ENCODE peak calls at places on chromosomes 12 and 14, in ten cellular contexts. Z is HuH-7, P is WTC11, B is A549, I is ureter, E is T-helper 2 cell, V is hypothalamus, T is H9, O is suprapubic skin, X is foreskin keratinocyte. Q is an unnamed sample.

GRCh38 chr14:58738876-58739275 is 101.1 kb downstream of the DACT1 start:
- DNase-seq in P (no peak), X (no peak), T (no peak), B (no peak), E (no peak), V (no peak), Z (no peak), I (no peak), O (no peak), Q (no peak)

GRCh38 chr12:17348311-17348710 is 741.7 kb downstream of the RERGL start:
- DNase-seq in T (no peak), E (no peak), Z (no peak), X (no peak), V (no peak), P (no peak), I (no peak), O (no peak), B (no peak), Q (no peak)

GRCh38 chr12:66063976-66064375 is 66.6 kb downstream of the LLPH start:
- DNase-seq in P (no peak), Z (no peak), E (no peak), V (no peak), B (no peak), X (no peak), T (no peak), I (no peak), O (no peak), Q (no peak)

GRCh38 chr12:93785262-93786010 is 108.3 kb downstream of the CRADD start:
- DNase-seq in O (no peak), I (peak), B (peak), X (peak), Z (no peak), V (peak), T (peak), P (no peak), E (peak), Q (no peak)

GRCh38 chr14:97687944-97688625 is 890.9 kb downstream of the VRK1 start:
- DNase-seq in P (no peak), Z (no peak), V (no peak), O (peak), B (no peak), E (no peak), X (no peak), T (no peak), I (no peak), Q (no peak)

GRCh38 chr12:117026343-117026742 is 72.9 kb downstream of the TESC start:
- DNase-seq in B (no peak), V (no peak), E (no peak), T (peak), X (no peak), P (no peak), O (no peak), Z (no peak), I (no peak), Q (no peak)

GRCh38 chr12:92055877-92056276 is 89.8 kb downstream of the BTG1 start:
- DNase-seq in X (no peak), O (no peak), T (no peak), B (no peak), P (no peak), E (peak), Z (no peak), V (no peak), I (peak), Q (no peak)

GRCh38 chr12:7110661-7111060 is 1.6 kb upstream of the C1RL start:
- DNase-seq in P (no peak), X (no peak), E (no peak), V (no peak), T (no peak), Z (no peak), I (no peak), B (no peak), O (peak), Q (no peak)

GRCh38 chr14:68377056-68377455 is 415.8 kb downstream of the ZFP36L1 start:
- DNase-seq in I (no peak), V (no peak), B (no peak), Z (no peak), E (no peak), P (no peak), T (no peak), O (no peak), X (no peak), Q (no peak)

GRCh38 chr14:72645706-72646105 is 248.2 kb downstream of the DPF3 start:
- DNase-seq in B (no peak), V (no peak), T (no peak), O (no peak), Z (no peak), I (no peak), P (no peak), X (no peak), E (no peak), Q (no peak)

GRCh38 chr12:113870035-113870434 is 96.1 kb downstream of the RBM19 start:
- DNase-seq in P (no peak), T (no peak), E (no peak), I (no peak), Z (no peak), O (no peak), B (no peak), V (no peak), X (no peak), Q (no peak)

GRCh38 chr12:28611501-28611900 is 421.2 kb downstream of the CCDC91 start:
- DNase-seq in V (no peak), I (no peak), P (no peak), X (no peak), Z (no peak), B (no peak), T (no peak), E (no peak), O (no peak), Q (no peak)

GRCh38 chr12:119624971-119625370 is 31.4 kb downstream of the TMEM233 start:
- DNase-seq in Z (no peak), V (no peak), X (peak), B (no peak), T (no peak), P (no peak), I (no peak), O (no peak), E (no peak), Q (no peak)

GRCh38 chr12:91367234-91367849 is 184.7 kb upstream of the DCN start:
- DNase-seq in Z (no peak), P (no peak), B (peak), X (no peak), I (no peak), O (no peak), E (no peak), V (no peak), T (no peak), Q (no peak)

GRCh38 chr12:67772276-67773169 is 124.0 kb downstream of the DYRK2 start:
- DNase-seq in B (peak), I (no peak), T (peak), E (no peak), V (no peak), P (peak), X (no peak), O (no peak), Z (peak), Q (peak)

GRCh38 chr12:31219521-31219920 is 106.4 kb downstream of the SINHCAF start:
- DNase-seq in O (no peak), P (no peak), I (no peak), V (no peak), T (no peak), B (no peak), X (no peak), Z (no peak), E (no peak), Q (no peak)

GRCh38 chr14:88079624-88080023 is 74.7 kb downstream of the GPR65 start:
- DNase-seq in B (no peak), O (no peak), X (no peak), E (no peak), Z (no peak), V (no peak), P (no peak), I (no peak), T (no peak), Q (no peak)

GRCh38 chr12:122421263-122421814 is 1.1 kb downstream of the CLIP1 start:
- DNase-seq in I (no peak), P (no peak), V (peak), E (no peak), Z (no peak), B (peak), T (no peak), X (peak), O (peak), Q (no peak)

GRCh38 chr12:133129368-133130037 is 571 bp downstream of the ZNF891 start:
- DNase-seq in Z (no peak), T (no peak), O (no peak), I (no peak), P (no peak), V (no peak), X (no peak), E (no peak), B (no peak), Q (no peak)

GRCh38 chr12:1845427-1845826 is 25.1 kb downstream of the LRTM2 start:
- DNase-seq in V (no peak), O (no peak), E (no peak), P (no peak), Z (no peak), I (no peak), B (no peak), X (no peak), T (peak), Q (no peak)

GRCh38 chr14:23324993-23325392 is 3.7 kb downstream of the PABPN1 start:
- DNase-seq in Z (no peak), B (no peak), I (no peak), X (no peak), T (no peak), V (no peak), P (no peak), O (no peak), E (no peak), Q (no peak)

GRCh38 chr12:53218551-53219114 is 11.6 kb upstream of the ITGB7 start:
- DNase-seq in V (no peak), Z (no peak), X (no peak), O (no peak), B (no peak), I (no peak), P (no peak), E (no peak), T (peak), Q (no peak)

GRCh38 chr12:95848575-95849388 is 10.0 kb upstream of the SNRPF start:
- DNase-seq in P (no peak), Z (peak), V (peak), X (no peak), T (no peak), E (no peak), B (peak), I (no peak), O (no peak), Q (no peak)

GRCh38 chr12:64652346-64652745 is 42.1 kb downstream of the RASSF3 start:
- DNase-seq in E (no peak), B (no peak), T (no peak), O (no peak), Z (no peak), I (no peak), X (no peak), V (no peak), P (no peak), Q (no peak)

GRCh38 chr12:81440001-81440400 is 319.1 kb downstream of the PPFIA2 start:
- DNase-seq in I (no peak), B (no peak), E (no peak), T (no peak), P (no peak), O (no peak), V (no peak), X (no peak), Z (no peak), Q (no peak)

GRCh38 chr12:2613674-2614073 is 181.1 kb upstream of the FKBP4 start:
- DNase-seq in E (no peak), V (no peak), I (no peak), B (peak), P (no peak), Z (no peak), T (no peak), O (no peak), X (peak), Q (no peak)

GRCh38 chr12:122333142-122334087 is 67.1 kb upstream of the VPS33A start:
- DNase-seq in V (no peak), I (no peak), B (no peak), X (no peak), Z (no peak), O (no peak), E (no peak), T (no peak), P (no peak), Q (no peak)

GRCh38 chr12:5768171-5768879 is 176.7 kb downstream of the ANO2 start:
- DNase-seq in E (no peak), B (no peak), I (no peak), O (no peak), Z (no peak), P (no peak), X (no peak), V (no peak), T (no peak), Q (no peak)

GRCh38 chr12:23834076-23834475 is 115.4 kb downstream of the SOX5 start:
- DNase-seq in V (no peak), E (no peak), P (no peak), O (no peak), T (no peak), Z (no peak), I (no peak), B (no peak), X (no peak), Q (no peak)

GRCh38 chr14:92459479-92460421 is 53.8 kb upstream of the RIN3 start:
- DNase-seq in T (peak), V (no peak), Z (no peak), X (peak), B (no peak), I (no peak), E (no peak), P (no peak), O (no peak), Q (peak)

Q was measured in ecto neural progenitor cell.